ENCODE peak calls at places on chromosomes 4 and X, in six cellular contexts. X, E, W, C, D and M are unnamed samples.

GRCh38 chr4:161320377-161320776 is 843.4 kb downstream of the FSTL5 start:
- DNase-seq in X (no peak), E (peak; percentile 4), W (no peak), C (peak; percentile 18), D (no peak), M (no peak)

GRCh38 chr4:112706840-112707207 is 69.9 kb downstream of the LARP7 start:
- DNase-seq in X (no peak), E (no peak), W (no peak), C (no peak), D (no peak), M (no peak)

GRCh38 chrX:28586891-28587635 is at the start of gene IL1RAPL1:
- DNase-seq in X (peak; percentile 56), E (peak; percentile 1), W (no peak), C (peak; percentile 40), D (no peak), M (no peak)

GRCh38 chr4:151417766-151418376 is 8.9 kb downstream of the FHIP1A start:
- DNase-seq in X (no peak), E (no peak), W (no peak), C (no peak), D (no peak), M (no peak)

GRCh38 chrX:48569958-48570357 is 4.3 kb upstream of the RBM3 start:
- DNase-seq in X (peak; percentile 31), E (peak; percentile 46), W (no peak), C (no peak), D (no peak), M (no peak)

GRCh38 chr4:16508968-16509367 is 282.7 kb upstream of the TAPT1 start:
- DNase-seq in X (peak; percentile 18), E (no peak), W (no peak), C (no peak), D (no peak), M (no peak)

GRCh38 chr4:169604131-169604900 is 8.1 kb downstream of the NEK1 start:
- DNase-seq in X (peak; percentile 77), E (peak; percentile 64), W (no peak), C (peak; percentile 89), D (no peak), M (no peak)

GRCh38 chrX:36908801-36909403 is 99.3 kb upstream of the FAM47C start:
- DNase-seq in X (no peak), E (peak; percentile 18), W (no peak), C (peak; percentile 13), D (no peak), M (no peak)

GRCh38 chr4:99209671-99210070 is 9.4 kb downstream of the ADH6 start:
- DNase-seq in X (no peak), E (peak; percentile 26), W (no peak), C (no peak), D (no peak), M (no peak)

GRCh38 chr4:168621806-168622589 is 125.1 kb downstream of the PALLD start:
- DNase-seq in X (peak; percentile 81), E (peak; percentile 61), W (no peak), C (no peak), D (no peak), M (no peak)

GRCh38 chr4:187069398-187069797 is 345.7 kb upstream of the FAT1 start:
- DNase-seq in X (no peak), E (no peak), W (no peak), C (no peak), D (no peak), M (no peak)